ENCODE peak calls at places on chromosome 7, in seven cellular contexts. V, F, G, W, E, I and Y are unnamed samples.

GRCh38 chr7:35021445-35021844 is 15.8 kb downstream of the DPY19L1 start:
- DNase-seq in V (no peak), F (no peak), G (no peak), W (no peak), E (no peak), I (no peak), Y (no peak)

GRCh38 chr7:26001662-26002244 is 150.2 kb upstream of the NFE2L3 start:
- DNase-seq in V (no peak), F (no peak), G (no peak), W (no peak), E (peak), I (no peak), Y (no peak)

GRCh38 chr7:118220583-118220982 is 3.9 kb upstream of the ANKRD7 start:
- DNase-seq in V (no peak), F (no peak), G (no peak), W (no peak), E (no peak), I (no peak), Y (no peak)

GRCh38 chr7:99190359-99191009 is 17.4 kb downstream of the KPNA7 start:
- DNase-seq in V (no peak), F (no peak), G (no peak), W (no peak), E (no peak), I (no peak), Y (no peak)

GRCh38 chr7:117020605-117021002 is 67.3 kb downstream of the ST7 start:
- DNase-seq in V (no peak), F (peak), G (no peak), W (no peak), E (peak), I (no peak), Y (peak)

GRCh38 chr7:68476966-68477365 is 1121.3 kb upstream of the AUTS2 start:
- DNase-seq in V (no peak), F (no peak), G (no peak), W (no peak), E (no peak), I (no peak), Y (no peak)

GRCh38 chr7:4272141-4272540 is 410.0 kb upstream of the FOXK1 start:
- DNase-seq in V (no peak), F (no peak), G (no peak), W (no peak), E (no peak), I (no peak), Y (no peak)

GRCh38 chr7:21923663-21924062 is 22.0 kb downstream of the CDCA7L start:
- DNase-seq in V (no peak), F (no peak), G (no peak), W (peak), E (peak), I (peak), Y (no peak)

GRCh38 chr7:91182819-91183405 is 81.3 kb upstream of the FZD1 start:
- DNase-seq in V (no peak), F (no peak), G (no peak), W (peak), E (no peak), I (peak), Y (no peak)

GRCh38 chr7:118995395-118995794 is 770.9 kb downstream of the ANKRD7 start:
- DNase-seq in V (no peak), F (no peak), G (no peak), W (no peak), E (no peak), I (no peak), Y (no peak)

GRCh38 chr7:120431016-120431415 is 158.0 kb downstream of the KCND2 start:
- DNase-seq in V (no peak), F (no peak), G (no peak), W (no peak), E (no peak), I (no peak), Y (no peak)

GRCh38 chr7:149787428-149788299 is 14.3 kb upstream of the ZNF467 start:
- DNase-seq in V (no peak), F (no peak), G (no peak), W (no peak), E (peak), I (peak), Y (no peak)

GRCh38 chr7:7757576-7757975 is 39.2 kb upstream of the RPA3 start:
- DNase-seq in V (no peak), F (no peak), G (no peak), W (no peak), E (peak), I (no peak), Y (no peak)

GRCh38 chr7:77409739-77410545 is 6.2 kb downstream of the GSAP start:
- DNase-seq in V (peak), F (no peak), G (no peak), W (peak), E (no peak), I (no peak), Y (no peak)

GRCh38 chr7:85488406-85488805 is 301.6 kb upstream of the SEMA3D start:
- DNase-seq in V (no peak), F (no peak), G (no peak), W (no peak), E (no peak), I (no peak), Y (no peak)

GRCh38 chr7:150737265-150738055 is at the start of gene GIMAP5:
- DNase-seq in V (no peak), F (no peak), G (no peak), W (no peak), E (no peak), I (no peak), Y (no peak)

GRCh38 chr7:80150621-80151273 is 16.1 kb downstream of the GNAI1 start:
- DNase-seq in V (no peak), F (no peak), G (no peak), W (peak), E (no peak), I (no peak), Y (no peak)

GRCh38 chr7:85851571-85852193 is 664.8 kb upstream of the SEMA3D start:
- DNase-seq in V (peak), F (peak), G (no peak), W (peak), E (no peak), I (peak), Y (peak)

GRCh38 chr7:45647967-45648670 is 74.0 kb downstream of the ADCY1 start:
- DNase-seq in V (no peak), F (no peak), G (no peak), W (no peak), E (no peak), I (no peak), Y (no peak)